ENCODE peak calls at places on chromosome 7, in seven cellular contexts. M is H1, I is GM12878, T is GM12892, V is HepG2, W is SK-N-SH, Y is K562. G is an unnamed sample.

GRCh38 chr7:45150199-45150598 is 7.4 kb upstream of the RAMP3 start:
- DNase-seq in M (no peak), I (no peak), T (no peak), V (no peak), W (no peak), Y (no peak), G (no peak)

GRCh38 chr7:32476816-32477648 is 13.1 kb downstream of the LSM5 start:
- DNase-seq in M (no peak), I (no peak), T (no peak), V (no peak), W (no peak), Y (peak), G (no peak)

GRCh38 chr7:96526492-96526891 is 183.2 kb downstream of the SEM1 start:
- DNase-seq in M (no peak), I (no peak), T (no peak), V (no peak), W (no peak), Y (no peak), G (no peak)

GRCh38 chr7:99115379-99115778 is 28.5 kb downstream of the SMURF1 start:
- DNase-seq in M (no peak), I (no peak), T (no peak), V (no peak), W (no peak), Y (no peak), G (no peak)

GRCh38 chr7:116588225-116588624 is 63.4 kb downstream of the CAV1 start:
- DNase-seq in M (no peak), I (no peak), T (no peak), V (no peak), W (no peak), Y (no peak), G (no peak)

GRCh38 chr7:134662166-134662870 is 15.7 kb downstream of the BPGM start:
- DNase-seq in M (no peak), I (no peak), T (no peak), V (no peak), W (no peak), Y (no peak), G (no peak)

GRCh38 chr7:19202599-19202998 is 57.4 kb upstream of the FERD3L start:
- DNase-seq in M (no peak), I (no peak), T (no peak), V (no peak), W (no peak), Y (no peak), G (no peak)

GRCh38 chr7:15864260-15864991 is 177.9 kb upstream of the MEOX2 start:
- DNase-seq in M (no peak), I (no peak), T (no peak), V (no peak), W (no peak), Y (no peak), G (no peak)

GRCh38 chr7:55144955-55145342 is 126.1 kb downstream of the EGFR start:
- DNase-seq in M (no peak), I (no peak), T (no peak), V (no peak), W (no peak), Y (no peak), G (no peak)

GRCh38 chr7:159141660-159142059 is 3.0 kb downstream of the VIPR2 start:
- DNase-seq in M (no peak), I (no peak), T (no peak), V (no peak), W (no peak), Y (no peak), G (no peak)

GRCh38 chr7:129882531-129882930 is 70.2 kb downstream of the UBE2H start:
- DNase-seq in M (no peak), I (no peak), T (no peak), V (no peak), W (no peak), Y (no peak), G (no peak)
- TF ChIP-seq TAF1 in M (no peak), I (no peak), T (no peak), V (no peak), W (no peak), Y (no peak), G (no peak)

GRCh38 chr7:137981175-137981574 is 20.7 kb downstream of the CREB3L2 start:
- DNase-seq in M (no peak), I (no peak), T (no peak), V (no peak), W (no peak), Y (no peak), G (no peak)

GRCh38 chr7:137980308-137980707 is 21.6 kb downstream of the CREB3L2 start:
- DNase-seq in M (no peak), I (no peak), T (no peak), V (no peak), W (no peak), Y (no peak), G (no peak)

GRCh38 chr7:137976700-137977099 is 25.2 kb downstream of the CREB3L2 start:
- DNase-seq in M (no peak), I (no peak), T (no peak), V (no peak), W (no peak), Y (peak), G (no peak)

GRCh38 chr7:137977173-137977572 is 24.7 kb downstream of the CREB3L2 start:
- DNase-seq in M (no peak), I (no peak), T (no peak), V (no peak), W (no peak), Y (no peak), G (no peak)

GRCh38 chr7:137978464-137979237 is 23.2 kb downstream of the CREB3L2 start:
- DNase-seq in M (no peak), I (no peak), T (no peak), V (no peak), W (no peak), Y (peak), G (no peak)
- TF ChIP-seq TAF1 in M (no peak), I (no peak), T (no peak), V (no peak), W (peak), Y (no peak), G (no peak)

GRCh38 chr7:110090113-110090820 is 1000.7 kb upstream of the LRRN3 start:
- DNase-seq in M (no peak), I (no peak), T (no peak), V (peak), W (no peak), Y (no peak), G (no peak)
- TF ChIP-seq TAF1 in M (no peak), I (no peak), T (no peak), V (no peak), W (no peak), Y (no peak), G (no peak)

GRCh38 chr7:91565499-91566331 is 301.5 kb downstream of the FZD1 start:
- DNase-seq in M (no peak), I (no peak), T (no peak), V (peak), W (peak), Y (no peak), G (no peak)
- TF ChIP-seq TAF1 in M (no peak), I (no peak), T (no peak), V (no peak), W (no peak), Y (no peak), G (no peak)

GRCh38 chr7:6288270-6288860 is 15.9 kb upstream of the CYTH3 start:
- DNase-seq in M (no peak), I (no peak), T (no peak), V (no peak), W (no peak), Y (no peak), G (no peak)

GRCh38 chr7:6293202-6293601 is 20.8 kb upstream of the CYTH3 start:
- DNase-seq in M (no peak), I (no peak), T (no peak), V (no peak), W (no peak), Y (no peak), G (no peak)

GRCh38 chr7:6291531-6291930 is 19.1 kb upstream of the CYTH3 start:
- DNase-seq in M (no peak), I (no peak), T (no peak), V (no peak), W (no peak), Y (no peak), G (no peak)

GRCh38 chr7:6286486-6286885 is 14.1 kb upstream of the CYTH3 start:
- DNase-seq in M (no peak), I (no peak), T (no peak), V (no peak), W (no peak), Y (no peak), G (no peak)

GRCh38 chr7:6290345-6290744 is 17.9 kb upstream of the CYTH3 start:
- DNase-seq in M (no peak), I (no peak), T (no peak), V (no peak), W (no peak), Y (no peak), G (no peak)
- TF ChIP-seq TAF1 in M (no peak), I (no peak), T (no peak), V (no peak), W (no peak), Y (no peak), G (no peak)

DNA sequence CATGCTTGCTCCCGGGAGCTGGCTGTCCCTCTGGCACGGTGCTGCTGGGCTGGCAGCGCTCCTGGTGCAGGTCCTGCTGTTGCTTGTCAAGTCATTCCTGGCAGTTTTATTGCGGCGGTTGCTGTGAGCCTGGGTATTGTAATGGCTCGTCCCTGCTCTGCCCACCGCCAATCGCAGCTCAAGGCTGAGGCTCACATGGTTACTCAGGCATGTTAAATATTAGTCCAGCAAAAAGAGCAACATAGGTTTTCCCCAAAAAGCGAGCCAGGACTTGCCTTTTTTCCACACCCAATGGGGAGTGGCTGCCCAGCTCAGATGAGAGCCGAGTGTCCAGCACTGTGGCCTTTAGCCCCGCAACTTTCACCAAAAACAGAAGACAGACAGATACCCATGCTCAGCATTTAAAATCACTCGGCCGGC is 492.9 kb upstream of the FOXK1 start:
- DNase-seq in M (no peak), I (no peak), T (no peak), V (no peak), W (peak), Y (no peak), G (no peak)
- TF ChIP-seq TAF1 in M (no peak), I (no peak), T (no peak), V (no peak), W (no peak), Y (no peak), G (no peak)

G was measured in GM12891.